ENCODE peak calls at places on chromosome 10, in six cellular contexts. T is IMR-90, A is psoas muscle, G is transverse colon, V is lower lobe of right lung, Q is left ventricle myocardium inferior. R is an unnamed sample. For H3K4me1, the result is how much of the 10 kb centered on the place peaks cover.

GRCh38 chr10:116886772-116887171 is 37.5 kb downstream of the ENO4 start:
- DNase-seq in Q (no peak), V (no peak), G (no peak), T (no peak), A (no peak), R (no peak)

GRCh38 chr10:102120987-102121738 is 995 bp upstream of the LDB1 start:
- DNase-seq in Q (peak), A (peak), G (peak), V (peak), T (peak), R (no peak)

GRCh38 chr10:133361227-133361626 is 3.4 kb upstream of the FUOM start:
- DNase-seq in Q (no peak), T (no peak), G (no peak), V (no peak), A (no peak), R (no peak)

GRCh38 chr10:132446661-132447445 is 49.9 kb downstream of the PWWP2B start:
- DNase-seq in V (peak), T (peak), G (peak), A (no peak), Q (no peak), R (peak)

GRCh38 chr10:70662362-70663220 is 9.7 kb upstream of the ADAMTS14 start:
- DNase-seq in A (no peak), T (peak), Q (no peak), G (no peak), V (no peak), R (no peak)

GRCh38 chr10:55746002-55746401 is 615.1 kb downstream of the ZWINT start:
- DNase-seq in A (no peak), G (no peak), Q (no peak), T (no peak), V (no peak), R (no peak)

GRCh38 chr10:75234683-75235374 is 928 bp downstream of the COMTD1 start:
- DNase-seq in A (peak), T (no peak), G (peak), Q (no peak), V (no peak), R (no peak)

GRCh38 chr10:126225672-126226007 is 162.6 kb downstream of the ADAM12 start:
- DNase-seq in Q (no peak), T (no peak), V (no peak), G (no peak), A (no peak), R (no peak)

GRCh38 chr10:35447693-35448407 is 111.5 kb downstream of the CCNY start:
- DNase-seq in Q (no peak), G (peak), V (no peak), T (peak), A (no peak), R (peak)

GRCh38 chr10:92010026-92010713 is 86.6 kb downstream of the BTAF1 start:
- DNase-seq in A (no peak), Q (no peak), V (no peak), T (no peak), G (no peak), R (no peak)

GRCh38 chr10:94286898-94287297 is 75.8 kb downstream of the NOC3L start:
- DNase-seq in G (no peak), Q (no peak), V (no peak), T (peak), A (no peak), R (no peak)

GRCh38 chr10:106310596-106310995 is 853.9 kb downstream of the SORCS1 start:
- DNase-seq in G (no peak), V (no peak), T (no peak), Q (no peak), A (no peak), R (no peak)

GRCh38 chr10:10830316-10831061 is 187.2 kb upstream of the CELF2 start:
- DNase-seq in T (peak), Q (no peak), A (no peak), V (no peak), G (no peak), R (no peak)

GRCh38 chr10:122841569-122841968 is 4.1 kb downstream of the CUZD1 start:
- DNase-seq in A (no peak), G (no peak), Q (no peak), V (no peak), T (no peak), R (no peak)

GRCh38 chr10:115981056-115981455 is 291.9 kb downstream of the GFRA1 start:
- DNase-seq in G (no peak), V (no peak), A (no peak), Q (no peak), T (no peak), R (no peak)

GRCh38 chr10:43262902-43263466 is 3.9 kb downstream of the RASGEF1A start:
- DNase-seq in V (no peak), Q (no peak), G (no peak), A (no peak), T (no peak), R (no peak)

GRCh38 chr10:124180044-124180745 is 86.8 kb upstream of the CHST15 start:
- DNase-seq in G (no peak), A (no peak), V (no peak), Q (no peak), T (no peak), R (no peak)

GRCh38 chr10:59847326-59847725 is 59.0 kb downstream of the CCDC6 start:
- DNase-seq in V (no peak), Q (no peak), G (no peak), T (no peak), A (no peak), R (no peak)

GRCh38 chr10:102753724-102754123 is 10.0 kb downstream of the WBP1L start:
- DNase-seq in V (no peak), T (no peak), G (no peak), A (no peak), Q (no peak), R (no peak)

GRCh38 chr10:35794703-35795102 is 152.6 kb upstream of the FZD8 start:
- DNase-seq in V (no peak), T (no peak), Q (peak), A (no peak), G (no peak), R (no peak)

GRCh38 chr10:126131338-126131737 is 235.0 kb downstream of the FANK1 start:
- DNase-seq in A (no peak), V (no peak), Q (no peak), G (no peak), T (peak), R (no peak)

GRCh38 chr10:19651549-19651948 is 164.7 kb upstream of the PLXDC2 start:
- DNase-seq in Q (no peak), A (no peak), G (no peak), V (no peak), T (peak), R (no peak)

GRCh38 chr10:119650692-119651513 is at the start of gene BAG3:
- DNase-seq in A (peak), Q (peak), T (peak), G (peak), V (peak), R (peak)

GRCh38 chr10:12262278-12262981 is 66.4 kb downstream of the CDC123 start:
- DNase-seq in Q (no peak), V (no peak), G (no peak), A (no peak), T (no peak), R (no peak)

GRCh38 chr10:36888925-36889573 is 236.3 kb upstream of the ANKRD30A start:
- DNase-seq in G (peak), V (no peak), Q (no peak), A (no peak), T (peak), R (peak)

GRCh38 chr10:114367676-114368391 is 36.5 kb downstream of the AFAP1L2 start:
- DNase-seq in V (no peak), T (no peak), G (no peak), A (no peak), Q (no peak), R (peak)

GRCh38 chr10:472241-472910 is 217.1 kb downstream of the DIP2C start:
- DNase-seq in T (no peak), A (no peak), V (no peak), G (no peak), Q (no peak), R (no peak)

GRCh38 chr10:100847440-100847839 is 65.3 kb upstream of the SLF2 start:
- DNase-seq in V (no peak), G (no peak), T (peak), Q (no peak), A (no peak), R (no peak)

GRCh38 chr10:9198611-9199010 is 1144.1 kb downstream of the GATA3 start:
- DNase-seq in T (peak), G (no peak), A (no peak), Q (no peak), V (no peak), R (no peak)

GRCh38 chr10:727162-727790 is 37.8 kb upstream of the DIP2C start:
- DNase-seq in T (no peak), Q (no peak), G (no peak), A (no peak), V (no peak), R (no peak)

GRCh38 chr10:20237091-20237570 is 420.9 kb downstream of the PLXDC2 start:
- DNase-seq in V (no peak), A (no peak), Q (no peak), T (no peak), G (no peak), R (no peak)

GRCh38 chr10:33612551-33612950 is 278.1 kb upstream of the NRP1 start:
- DNase-seq in A (no peak), G (no peak), V (no peak), T (peak), Q (no peak), R (no peak)

GRCh38 chr10:103111918-103112877 is 80.9 kb downstream of the NT5C2 start:
- DNase-seq in G (no peak), A (no peak), Q (no peak), T (no peak), V (no peak), R (no peak)

GRCh38 chr10:75465110-75465509 is 33.7 kb downstream of the LRMDA start:
- DNase-seq in V (no peak), Q (no peak), A (no peak), T (no peak), G (no peak), R (no peak)

GRCh38 chr10:14220026-14220425 is 110.7 kb downstream of the FRMD4A start:
- DNase-seq in G (no peak), V (no peak), A (no peak), Q (no peak), T (peak), R (no peak)

GRCh38 chr10:84427903-84428650 is 99.7 kb downstream of the CCSER2 start:
- DNase-seq in A (no peak), G (no peak), V (no peak), Q (no peak), T (peak), R (no peak)

GRCh38 chr10:84428711-84429110 is 100.3 kb downstream of the CCSER2 start:
- DNase-seq in V (no peak), G (no peak), Q (no peak), A (no peak), T (peak), R (no peak)

GRCh38 chr10:84432891-84433290 is 104.5 kb downstream of the CCSER2 start:
- DNase-seq in Q (no peak), T (peak), A (no peak), V (no peak), G (no peak), R (no peak)

GRCh38 chr10:84424731-84425165 is 96.4 kb downstream of the CCSER2 start:
- DNase-seq in Q (peak), T (peak), G (peak), V (peak), A (peak), R (no peak)

GRCh38 chr10:84429926-84430520 is 101.6 kb downstream of the CCSER2 start:
- DNase-seq in Q (peak), V (peak), G (peak), T (peak), A (peak), R (peak)
- TF ChIP-seq CTCF in Q (peak), V (peak), G (peak), T (peak), A (peak), R (peak)

DNA sequence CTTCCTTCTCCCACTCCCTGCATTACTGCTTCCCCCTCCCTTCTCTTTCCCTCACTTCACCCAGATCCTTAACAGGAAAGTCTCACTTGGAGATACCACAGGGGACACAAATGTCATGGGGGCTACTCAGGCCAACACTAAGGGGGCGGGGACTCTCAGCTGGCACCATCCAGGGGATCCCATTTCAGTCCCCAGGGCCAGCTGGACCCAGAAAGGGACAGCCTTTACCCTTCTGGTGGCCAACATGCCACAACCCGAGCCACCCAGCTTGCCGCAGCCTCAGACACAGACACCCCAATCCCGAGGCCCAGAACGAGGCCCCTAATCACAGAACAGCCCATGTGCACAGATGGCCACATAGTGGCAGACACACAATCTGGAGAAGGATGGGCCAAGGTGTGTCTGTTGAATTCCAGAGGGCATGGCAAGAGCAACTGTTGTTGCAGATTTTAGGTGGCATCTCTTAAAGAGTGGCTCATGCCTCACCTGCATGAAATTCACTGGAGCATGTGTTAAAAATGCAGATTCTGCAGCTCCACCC is 5.6 kb downstream of the CAMK2G start:
- DNase-seq in V (no peak), G (no peak), Q (no peak), A (peak), T (no peak), R (no peak)
- H3K4me1 ChIP-seq in V (half or more), G (half or more), Q (half or more), A (half or more), T (under half), R (under half)

DNA sequence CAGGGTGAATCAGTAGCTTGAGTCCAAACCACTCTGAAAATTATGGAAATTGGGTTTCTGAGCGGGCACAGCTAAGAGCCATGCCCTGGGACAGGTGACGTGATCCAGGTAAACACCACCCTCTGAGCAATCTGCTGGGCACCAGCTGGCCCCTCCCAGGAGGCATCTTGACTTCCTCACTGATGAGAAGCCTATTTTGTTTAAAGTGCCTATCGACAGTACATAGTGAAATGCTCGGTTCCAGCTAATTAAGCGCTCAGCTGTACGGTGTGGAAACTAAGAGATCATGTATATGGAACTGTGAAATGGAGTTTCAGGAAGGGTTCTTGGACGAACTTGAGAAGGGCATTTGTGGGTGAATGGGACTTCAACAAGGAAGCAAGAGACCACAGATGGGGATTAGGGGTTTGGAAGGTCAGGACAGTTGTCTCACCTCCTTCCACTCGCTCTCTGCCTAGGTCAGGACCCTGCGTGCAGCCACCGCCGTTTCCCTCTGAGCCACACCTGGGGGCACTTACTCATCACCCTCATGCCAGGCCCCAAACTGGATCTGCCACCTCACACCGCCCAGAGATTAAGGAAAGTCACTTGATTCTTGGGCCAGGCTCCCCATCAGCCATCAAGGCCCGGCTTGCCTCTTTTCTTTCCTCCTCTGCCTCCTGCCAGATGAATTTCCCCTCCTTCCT is 3.2 kb downstream of the ITPRIP start:
- DNase-seq in Q (no peak), V (no peak), G (no peak), T (no peak), A (no peak), R (no peak)
- H3K4me3 ChIP-seq in Q (peak), V (peak), G (no peak), T (no peak), A (no peak), R (no peak)

GRCh38 chr10:97355571-97355975 is 21.0 kb upstream of the FRAT2 start:
- DNase-seq in T (no peak), A (no peak), Q (no peak), V (no peak), G (peak), R (peak)
- TF ChIP-seq CTCF in T (peak), A (peak), Q (peak), V (peak), G (peak), R (peak)

DNA sequence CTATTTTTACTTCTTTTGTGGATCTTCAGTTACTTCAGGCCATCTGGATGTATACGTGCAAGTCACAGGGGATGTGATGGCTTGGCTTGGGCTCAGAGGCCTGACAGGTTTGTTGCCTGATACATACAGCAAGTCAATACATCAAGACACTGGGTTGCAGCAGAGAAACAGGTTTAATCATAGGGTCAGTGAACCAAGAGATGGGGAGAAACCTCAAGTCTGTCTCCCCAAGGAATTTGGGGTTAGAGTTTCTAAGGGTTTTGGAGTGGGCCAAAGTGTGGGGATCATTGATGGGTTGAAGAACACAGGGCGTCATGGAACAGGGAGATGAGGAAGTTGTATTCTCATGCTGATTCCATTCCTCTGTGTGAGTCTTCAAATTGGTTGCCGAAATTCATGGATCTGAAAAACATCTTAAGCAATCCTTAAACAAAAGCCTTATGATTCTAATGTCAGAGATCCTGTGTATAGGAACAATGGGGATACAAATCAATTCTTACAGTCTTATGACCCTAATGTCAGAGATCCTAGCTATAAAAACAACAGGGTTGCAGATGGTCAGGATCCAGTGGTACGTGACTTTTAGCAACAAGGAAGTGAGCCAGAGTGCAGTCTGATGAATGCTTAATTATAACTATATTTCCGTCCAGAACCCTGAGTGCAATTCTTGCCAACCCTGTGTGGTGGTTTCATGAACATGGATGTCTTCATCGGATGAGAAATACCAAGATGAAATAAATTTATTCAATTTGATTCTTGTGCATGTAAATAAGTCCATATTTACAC is 18.9 kb downstream of the OTUD1 start:
- DNase-seq in A (no peak), Q (no peak), G (no peak), T (no peak), V (no peak), R (no peak)
- H3K4me1 ChIP-seq in A (under half), Q (under half), G (under half), T (under half), V (under half), R (under half)

DNA sequence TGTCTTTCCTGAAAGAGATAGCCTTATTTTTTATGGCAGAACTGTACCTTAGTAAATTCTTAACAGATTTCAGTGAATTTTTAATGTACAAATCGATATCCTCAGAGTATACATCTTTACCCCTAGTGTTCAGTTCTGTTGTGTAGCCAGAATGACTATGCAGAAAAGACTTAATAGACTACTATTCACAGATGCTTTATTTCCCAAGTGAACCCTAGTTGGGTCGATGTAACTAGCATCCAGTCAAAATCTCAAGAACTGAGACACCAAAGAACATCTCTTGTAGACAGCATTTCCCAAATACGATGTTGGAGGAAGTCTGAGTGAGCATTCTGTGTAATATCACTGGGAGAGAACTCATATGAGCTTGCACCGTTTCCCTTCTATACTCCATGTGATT is 1.5 kb downstream of the AKR1C3 start:
- DNase-seq in A (no peak), V (no peak), T (no peak), G (no peak), Q (no peak), R (no peak)
- H3K4me3 ChIP-seq in A (peak), V (peak), T (no peak), G (peak), Q (peak), R (peak)

DNA sequence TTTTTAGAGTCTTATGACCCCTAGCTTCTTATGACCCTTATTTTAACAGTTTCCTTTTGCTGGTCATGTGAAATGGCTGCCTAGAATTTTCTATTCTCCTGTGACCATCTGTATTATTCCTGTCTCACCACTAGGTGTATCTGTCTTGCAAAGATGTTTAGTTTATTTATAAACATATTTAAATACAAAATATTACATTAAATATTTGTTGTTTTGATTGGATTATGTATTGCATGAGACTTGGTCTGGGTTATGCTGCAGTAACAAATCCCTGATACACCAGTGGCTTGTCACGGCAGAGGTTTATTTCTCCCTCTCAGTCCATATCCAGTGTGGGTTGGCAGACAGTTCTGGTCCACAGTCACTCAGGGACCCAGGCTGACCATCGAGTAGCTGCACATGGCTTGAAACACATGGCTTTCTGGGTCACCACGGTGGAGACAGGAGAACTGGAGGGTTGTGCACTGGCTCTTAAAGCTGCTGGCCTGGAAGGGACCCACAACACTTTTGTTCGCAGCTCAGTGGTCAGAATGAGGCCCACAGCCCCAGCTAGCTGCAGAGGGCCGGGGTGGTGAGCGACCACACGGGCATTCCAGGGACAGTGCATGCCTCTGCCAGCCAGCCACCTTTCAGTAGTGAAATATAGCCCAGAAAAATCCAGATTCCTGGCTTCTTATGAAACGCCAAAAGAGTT is 7.4 kb downstream of the RASSF4 start:
- DNase-seq in A (no peak), T (no peak), V (no peak), G (no peak), Q (no peak), R (peak)
- TF ChIP-seq CTCF in A (peak), T (peak), V (no peak), G (peak), Q (peak), R (no peak)